ENCODE peak calls at places on chromosomes 2 and 18, in eight cellular contexts. K is upper lobe of left lung, P is right lobe of liver, T is IMR-90, F is heart left ventricle, I is prostate gland, C is A549, H is spleen. L is an unnamed sample.

GRCh38 chr2:60516383-60516811 is 37.1 kb downstream of the BCL11A start:
- DNase-seq in T (peak; percentile 90), C (peak; percentile 12), F (no peak), K (no peak), P (no peak), I (no peak), H (no peak), L (no peak)

GRCh38 chr2:105180491-105180972 is 61.0 kb upstream of the GPR45 start:
- DNase-seq in K (no peak), H (no peak), T (no peak), C (no peak), P (no peak), F (no peak), I (no peak), L (no peak)

GRCh38 chr2:168186452-168186851 is 60.9 kb downstream of the STK39 start:
- DNase-seq in F (no peak), H (no peak), C (no peak), I (no peak), P (no peak), K (no peak), T (no peak), L (no peak)

GRCh38 chr2:183010112-183010511 is 28.1 kb downstream of the NCKAP1 start:
- DNase-seq in K (no peak), P (no peak), T (peak; percentile 88), I (no peak), C (peak; percentile 52), H (no peak), F (peak; percentile 32), L (no peak)

GRCh38 chr18:9139400-9140039 is 2.9 kb downstream of the ANKRD12 start:
- DNase-seq in P (no peak), H (no peak), I (no peak), K (no peak), C (no peak), T (no peak), F (no peak), L (no peak)

GRCh38 chr2:56912490-56912889 is 728.7 kb downstream of the CCDC85A start:
- DNase-seq in F (no peak), P (no peak), C (no peak), K (no peak), I (no peak), T (no peak), H (no peak), L (no peak)

GRCh38 chr2:100292022-100292580 is 30.2 kb downstream of the LONRF2 start:
- DNase-seq in F (no peak), P (no peak), H (no peak), K (peak; percentile 85), I (no peak), C (peak; percentile 99), T (peak; percentile 96), L (no peak)

GRCh38 chr18:70245941-70246537 is 40.6 kb upstream of the RTTN start:
- DNase-seq in P (no peak), I (no peak), T (no peak), H (no peak), K (no peak), F (no peak), C (no peak), L (no peak)

GRCh38 chr2:58890865-58891525 is 649.9 kb upstream of the FANCL start:
- DNase-seq in C (no peak), K (no peak), P (no peak), T (no peak), H (no peak), F (no peak), I (no peak), L (no peak)

GRCh38 chr2:85796549-85797262 is 42.9 kb downstream of the ATOH8 start:
- DNase-seq in C (no peak), K (peak; percentile 20), F (peak; percentile 47), I (no peak), P (no peak), H (peak; percentile 80), T (no peak), L (peak; percentile 85)

GRCh38 chr2:85797263-85797660 is 43.5 kb downstream of the ATOH8 start:
- DNase-seq in F (no peak), T (no peak), P (no peak), H (no peak), I (no peak), K (no peak), C (no peak), L (no peak)

GRCh38 chr2:85795331-85796045 is 41.7 kb downstream of the ATOH8 start:
- DNase-seq in P (no peak), F (no peak), K (no peak), T (no peak), C (no peak), H (peak; percentile 56), I (no peak), L (peak; percentile 85)

GRCh38 chr2:85794491-85795121 is 40.8 kb downstream of the ATOH8 start:
- DNase-seq in H (peak; percentile 57), C (no peak), P (no peak), T (no peak), K (no peak), F (peak; percentile 36), I (no peak), L (no peak)

DNA sequence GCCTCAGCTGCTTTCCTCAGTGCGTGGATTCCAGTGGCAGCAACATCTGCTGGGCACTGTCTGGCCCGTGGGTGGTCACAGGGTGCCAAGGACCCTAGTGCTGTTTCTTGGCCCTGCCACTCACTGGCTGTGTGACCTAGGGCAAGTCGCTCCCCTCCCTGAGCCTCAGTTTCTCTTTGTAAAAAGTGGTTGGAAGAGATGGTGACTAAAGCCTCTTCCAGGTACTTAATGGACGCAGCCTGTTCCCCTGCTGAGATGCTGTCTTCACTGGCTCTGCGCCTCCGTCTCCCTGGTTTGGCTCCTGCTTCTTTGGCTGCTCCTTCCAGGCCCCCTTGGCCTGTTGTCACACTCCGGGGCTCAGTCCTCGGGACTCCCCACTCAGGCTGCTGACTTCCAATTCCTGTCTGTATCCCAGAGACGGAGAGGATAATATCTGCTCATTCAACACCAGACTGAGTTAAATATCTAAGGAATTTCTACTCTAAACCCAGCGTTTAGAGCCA is 42.3 kb downstream of the ATOH8 start:
- DNase-seq in T (no peak), C (no peak), H (no peak), I (no peak), F (no peak), K (no peak), P (no peak), L (peak; percentile 82)
- H3K4me3 ChIP-seq in T (no peak overlapping the region), C (no peak overlapping the region), H (no peak overlapping the region), I (no peak overlapping the region), F (no peak overlapping the region), K (no peak overlapping the region), P (no peak overlapping the region), L (no peak overlapping the region)

GRCh38 chr2:113173563-113174368 is at the start of gene PSD4:
- DNase-seq in F (peak; percentile 47), I (no peak), C (no peak), T (no peak), P (peak; percentile 78), K (peak; percentile 88), H (peak; percentile 97), L (peak; percentile 44)

GRCh38 chr2:113176696-113177355 is 3.1 kb downstream of the PSD4 start:
- DNase-seq in H (peak; percentile 61), K (no peak), P (no peak), F (no peak), C (no peak), T (no peak), I (no peak), L (no peak)

GRCh38 chr2:113174369-113174735 is 581 bp downstream of the PSD4 start:
- DNase-seq in H (peak; percentile 79), I (no peak), C (no peak), T (no peak), P (no peak), K (no peak), F (no peak), L (peak; percentile 63)

GRCh38 chr2:113175736-113176695 is 2.2 kb downstream of the PSD4 start:
- DNase-seq in K (no peak), P (no peak), C (no peak), F (no peak), T (no peak), I (no peak), H (peak; percentile 88), L (peak; percentile 72)

GRCh38 chr2:113175101-113175628 is 1.4 kb downstream of the PSD4 start:
- DNase-seq in F (no peak), H (peak; percentile 86), I (no peak), P (no peak), T (no peak), C (no peak), K (no peak), L (no peak)
- TF ChIP-seq POLR2A in F (no peak), H (peak; percentile 16), I (no peak), P (no peak), T (no peak), C (no peak), K (no peak), L (no peak)

GRCh38 chr2:161008311-161008710 is 151.9 kb upstream of the TANK start:
- DNase-seq in P (no peak), C (no peak), T (no peak), K (no peak), F (no peak), H (no peak), I (no peak), L (no peak)

GRCh38 chr2:161010503-161010902 is 149.7 kb upstream of the TANK start:
- DNase-seq in T (no peak), F (no peak), K (no peak), H (no peak), I (no peak), P (no peak), C (no peak), L (no peak)

GRCh38 chr2:161004379-161004778 is 155.8 kb upstream of the TANK start:
- DNase-seq in K (no peak), T (peak; percentile 20), I (no peak), F (no peak), P (no peak), H (no peak), C (peak; percentile 24), L (no peak)

GRCh38 chr2:161005170-161005569 is 155.1 kb upstream of the TANK start:
- DNase-seq in K (no peak), T (no peak), P (no peak), C (no peak), F (no peak), I (no peak), H (no peak), L (no peak)
- TF ChIP-seq CTCF in K (no peak), T (no peak), P (no peak), C (no peak), F (no peak), I (no peak), H (no peak), L (no peak)

GRCh38 chr2:27282892-27283291 is 663 bp downstream of the TRIM54 start:
- DNase-seq in H (no peak), C (peak; percentile 31), I (no peak), F (no peak), K (no peak), P (no peak), T (no peak), L (no peak)
- H3K4me3 ChIP-seq in H (no peak overlapping the region), C (no peak overlapping the region), I (no peak overlapping the region), F (peak overlapping the region; percentile 59), K (no peak overlapping the region), P (no peak overlapping the region), T (no peak overlapping the region), L (no peak overlapping the region)